ENCODE peak calls at places on chromosomes 11 and 22, in four cellular contexts. U is SK-N-MC, T is osteoblast, K is kidney. D is an unnamed sample.

GRCh38 chr22:49565516-49565855 is 262.2 kb downstream of the BRD1 start:
- DNase-seq in U (no peak), K (peak), T (no peak), D (no peak)

GRCh38 chr11:86062719-86063118 is 6.2 kb downstream of the PICALM start:
- DNase-seq in K (no peak), U (no peak), T (no peak), D (no peak)

GRCh38 chr11:121595717-121596156 is 143.0 kb upstream of the SORL1-AS1 start:
- DNase-seq in T (peak), U (peak), K (no peak), D (peak)

GRCh38 chr11:76824083-76824939 is 36.4 kb upstream of the ACER3 start:
- DNase-seq in U (no peak), T (no peak), K (no peak), D (no peak)

GRCh38 chr11:37505406-37505805 is 907.4 kb upstream of the RAG2 start:
- DNase-seq in T (no peak), U (no peak), K (no peak), D (no peak)

GRCh38 chr11:17171342-17171741 is 36.4 kb downstream of the PIK3C2A start:
- DNase-seq in K (no peak), T (no peak), U (peak), D (no peak)

GRCh38 chr22:24209016-24209415 is 27.7 kb downstream of the SUSD2 start:
- DNase-seq in U (no peak), K (no peak), T (no peak), D (no peak)

GRCh38 chr11:37372667-37373066 is 774.6 kb upstream of the RAG2 start:
- DNase-seq in U (no peak), T (no peak), K (no peak), D (no peak)

GRCh38 chr22:41445171-41446056 is 1.2 kb downstream of the TOB2 start:
- DNase-seq in K (peak), U (no peak), T (no peak), D (peak)

GRCh38 chr11:9060700-9061111 is 30.7 kb downstream of the SCUBE2 start:
- DNase-seq in K (no peak), U (no peak), T (no peak), D (no peak)

GRCh38 chr11:116563028-116563712 is 209.6 kb downstream of the BUD13 start:
- DNase-seq in K (peak), T (no peak), U (no peak), D (peak)

GRCh38 chr22:30872282-30873041 is 96.1 kb downstream of the MORC2 start:
- DNase-seq in K (peak), U (peak), T (peak), D (peak)

GRCh38 chr11:121652982-121653381 is 200.2 kb upstream of the SORL1-AS1 start:
- DNase-seq in U (no peak), T (peak), K (no peak), D (no peak)

GRCh38 chr22:44357962-44358553 is 45.3 kb upstream of the SHISAL1 start:
- DNase-seq in K (peak), U (no peak), T (peak), D (peak)
- H3K27ac ChIP-seq in K (no peak), U (no peak), T (no peak), D (no peak)

DNA sequence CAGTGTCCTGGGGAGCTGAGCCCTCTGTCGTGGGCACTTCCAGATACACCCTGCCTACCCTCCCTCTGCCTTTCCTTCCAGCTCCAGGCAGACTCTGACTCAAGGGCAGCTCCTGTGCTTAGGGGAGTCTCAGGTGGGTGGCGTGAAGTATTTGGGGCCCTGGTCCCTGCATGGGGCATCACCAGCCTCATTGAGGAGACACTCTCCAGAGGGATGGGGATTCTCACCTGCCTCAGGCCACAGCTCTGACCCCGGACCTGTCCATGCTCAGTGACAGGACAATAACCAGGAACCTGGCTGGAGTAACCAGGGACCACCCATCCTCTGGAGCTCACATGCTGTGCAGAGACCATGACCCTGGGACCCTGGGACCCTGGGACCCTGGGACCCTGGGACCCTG is 41.2 kb downstream of the GGTLC2 start:
- DNase-seq in K (no peak), T (no peak), U (no peak), D (no peak)
- H3K27ac ChIP-seq in K (no peak), T (no peak), U (no peak), D (no peak)

GRCh38 chr11:57732661-57733060 is 8.6 kb upstream of the SELENOH start:
- DNase-seq in U (no peak), T (no peak), K (no peak), D (no peak)

GRCh38 chr11:57727185-57727584 is 14.1 kb upstream of the SELENOH start:
- DNase-seq in K (no peak), U (no peak), T (no peak), D (no peak)

GRCh38 chr11:57728829-57729228 is 12.5 kb upstream of the SELENOH start:
- DNase-seq in T (no peak), K (no peak), U (no peak), D (no peak)

GRCh38 chr11:57729479-57729878 is 11.8 kb upstream of the SELENOH start:
- DNase-seq in K (no peak), T (no peak), U (no peak), D (no peak)
- H3K27ac ChIP-seq in K (no peak), T (no peak), U (no peak), D (no peak)

GRCh38 chr22:21665047-21665851 is 563 bp upstream of the PPIL2 start:
- DNase-seq in U (no peak), T (peak), K (no peak), D (no peak)
- H3K27ac ChIP-seq in U (no peak), T (peak), K (peak), D (peak)

DNA sequence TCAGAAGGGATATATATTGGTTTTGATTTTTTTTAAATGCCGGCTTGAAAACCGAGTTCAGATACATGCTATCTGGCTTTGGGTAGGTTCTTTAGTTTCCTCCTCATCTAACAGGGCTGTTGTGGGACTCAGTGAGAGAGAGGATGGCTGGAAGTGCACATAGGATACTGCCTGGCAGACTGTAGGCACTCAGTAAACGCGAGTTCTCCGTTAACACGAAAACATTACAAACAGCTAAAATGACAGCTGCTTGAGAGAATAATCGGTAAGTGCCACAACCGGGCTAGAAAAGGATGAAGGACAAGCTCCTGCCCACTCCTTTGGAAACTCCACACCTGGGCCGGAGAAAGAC is 369 bp downstream of the XRRA1 start:
- DNase-seq in K (no peak), T (no peak), U (no peak), D (no peak)
- H3K27ac ChIP-seq in K (peak), T (peak), U (no peak), D (peak)

D was measured in lower lobe of right lung.